ENCODE peak calls at places on chromosome 22, in ten cellular contexts. R is AG04450, Y is AG04449, S is BE2C, L is dorsolateral prefrontal cortex, J is lower lobe of right lung, Q is HCT116, D is heart left ventricle, B is nephron progenitor cell, U is endothelial cell of umbilical vein. F is an unnamed sample.

GRCh38 chr22:48678171-48679135 is 1149.2 kb downstream of the BRD1 start:
- DNase-seq in R (no peak), Y (no peak), S (no peak), L (no peak), J (no peak), Q (no peak), D (no peak), B (no peak), U (no peak), F (no peak)

GRCh38 chr22:49783926-49784629 is 43.6 kb downstream of the BRD1 start:
- DNase-seq in R (no peak), Y (no peak), S (no peak), L (peak; percentile 66), J (peak; percentile 32), Q (no peak), D (no peak), B (no peak), U (no peak), F (no peak)

GRCh38 chr22:47571616-47572015 is 809.2 kb downstream of the TBC1D22A start:
- DNase-seq in R (no peak), Y (no peak), S (no peak), L (no peak), J (no peak), Q (no peak), D (no peak), B (no peak), U (no peak), F (no peak)

GRCh38 chr22:30429887-30430286 is 4.3 kb downstream of the MTFP1 start:
- DNase-seq in R (no peak), Y (no peak), S (no peak), L (no peak), J (no peak), Q (no peak), D (no peak), B (no peak), U (no peak), F (no peak)

GRCh38 chr22:27881404-27881803 is 37.7 kb downstream of the PITPNB start:
- DNase-seq in R (peak; percentile 26), Y (no peak), S (no peak), L (peak; percentile 11), J (no peak), Q (no peak), D (no peak), B (no peak), U (peak; percentile 34), F (no peak)

GRCh38 chr22:27867114-27867957 is 51.7 kb downstream of the PITPNB start:
- DNase-seq in R (no peak), Y (no peak), S (no peak), L (no peak), J (no peak), Q (no peak), D (no peak), B (no peak), U (peak; percentile 46), F (no peak)

GRCh38 chr22:30301995-30302809 is 12.9 kb upstream of the CASTOR1 start:
- DNase-seq in R (no peak), Y (no peak), S (no peak), L (no peak), J (peak; percentile 79), Q (no peak), D (peak; percentile 64), B (no peak), U (no peak), F (peak; percentile 82)

GRCh38 chr22:46202897-46203589 is 47.0 kb downstream of the CDPF1 start:
- DNase-seq in R (no peak), Y (no peak), S (no peak), L (no peak), J (no peak), Q (no peak), D (no peak), B (no peak), U (no peak), F (no peak)

GRCh38 chr22:19765477-19766234 is 5.1 kb downstream of the TBX1 start:
- DNase-seq in R (no peak), Y (no peak), S (no peak), L (no peak), J (no peak), Q (no peak), D (peak; percentile 47), B (no peak), U (no peak), F (no peak)

GRCh38 chr22:19767427-19768380 is 7.1 kb downstream of the TBX1 start:
- DNase-seq in R (no peak), Y (no peak), S (no peak), L (no peak), J (no peak), Q (peak; percentile 26), D (peak; percentile 65), B (no peak), U (no peak), F (no peak)

GRCh38 chr22:19764636-19765476 is 4.3 kb downstream of the TBX1 start:
- DNase-seq in R (no peak), Y (no peak), S (no peak), L (no peak), J (no peak), Q (no peak), D (no peak), B (no peak), U (no peak), F (no peak)

GRCh38 chr22:19766235-19766505 is 5.6 kb downstream of the TBX1 start:
- DNase-seq in R (no peak), Y (no peak), S (no peak), L (no peak), J (no peak), Q (no peak), D (no peak), B (peak; percentile 49), U (no peak), F (no peak)

DNA sequence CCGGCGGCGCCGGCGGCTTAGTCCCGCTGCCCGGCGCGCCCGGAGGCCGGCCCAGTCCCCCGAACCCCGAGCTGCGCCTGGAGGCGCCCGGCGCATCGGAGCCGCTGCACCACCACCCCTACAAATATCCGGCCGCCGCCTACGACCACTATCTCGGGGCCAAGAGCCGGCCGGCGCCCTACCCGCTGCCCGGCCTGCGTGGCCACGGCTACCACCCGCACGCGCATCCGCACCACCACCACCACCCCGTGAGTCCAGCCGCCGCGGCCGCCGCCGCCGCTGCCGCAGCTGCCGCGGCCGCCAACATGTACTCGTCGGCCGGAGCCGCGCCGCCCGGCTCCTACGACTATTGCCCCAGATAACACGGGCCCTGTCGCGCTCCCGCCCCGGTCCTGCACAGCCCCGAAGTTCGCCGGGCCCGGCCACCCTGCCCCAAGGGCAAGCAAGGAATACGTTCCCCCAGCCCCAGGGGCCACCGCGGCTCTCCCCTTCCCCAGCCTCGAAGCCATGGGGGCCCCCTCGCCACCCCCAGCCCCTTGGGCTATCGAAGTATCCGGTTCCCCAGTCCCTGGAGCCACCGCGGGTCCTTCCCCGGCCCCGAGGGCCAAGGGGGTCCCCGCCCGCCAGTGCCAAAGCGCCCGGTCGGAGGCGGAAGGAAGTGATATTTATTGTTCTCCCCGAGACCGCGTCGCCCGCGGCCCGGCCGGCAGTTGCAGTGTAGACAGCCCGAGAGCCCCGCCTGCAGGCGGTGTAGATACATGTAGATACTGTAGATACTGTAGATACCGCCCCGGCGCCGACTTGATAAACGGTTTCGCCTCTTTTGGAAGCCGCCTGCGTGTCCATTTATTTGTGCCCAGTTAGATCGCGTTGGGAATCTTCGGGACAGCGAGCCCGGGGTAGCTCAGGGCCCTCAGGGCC is 6.2 kb downstream of the TBX1 start:
- DNase-seq in R (no peak), Y (no peak), S (no peak), L (no peak), J (peak; percentile 81), Q (peak; percentile 50), D (peak; percentile 70), B (peak; percentile 44), U (no peak), F (no peak)
- TF ChIP-seq CTCF in R (peak; percentile 24), Y (no peak), S (no peak), L (no peak), J (peak; percentile 25), Q (peak; percentile 70), D (no peak), B (no peak), U (peak; percentile 33), F (no peak)

DNA sequence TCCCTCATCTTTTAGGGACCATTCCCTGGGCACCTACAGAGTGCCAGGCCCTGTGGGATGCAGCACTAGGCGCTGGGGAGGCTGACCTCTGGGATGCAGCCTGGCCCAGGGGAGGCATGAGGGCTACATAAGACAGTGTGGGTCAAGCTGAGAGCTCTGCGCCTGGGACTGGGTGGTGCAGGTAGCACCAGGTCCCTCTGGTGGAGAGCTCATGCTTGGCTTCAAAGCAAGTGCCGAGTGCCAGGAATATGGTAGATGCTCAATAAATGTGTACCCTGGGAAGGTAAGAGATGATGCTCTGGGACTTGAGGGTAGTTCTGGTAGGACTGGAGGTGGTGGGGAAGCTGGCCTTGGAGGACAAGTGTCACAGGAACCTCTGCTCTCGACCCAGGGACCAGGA is 2.0 kb upstream of the MPPED1 start:
- DNase-seq in R (no peak), Y (no peak), S (no peak), L (no peak), J (peak; percentile 40), Q (no peak), D (no peak), B (no peak), U (no peak), F (no peak)
- TF ChIP-seq CTCF in R (no peak), Y (no peak), S (no peak), L (no peak), J (no peak), Q (no peak), D (no peak), B (no peak), U (no peak), F (no peak)

GRCh38 chr22:31630331-31631329 is 31.4 kb downstream of the PISD start:
- DNase-seq in R (no peak), Y (no peak), S (peak; percentile 95), L (peak; percentile 75), J (peak; percentile 93), Q (no peak), D (peak; percentile 87), B (peak; percentile 88), U (peak; percentile 89), F (peak; percentile 85)

GRCh38 chr22:31629741-31630184 is 32.3 kb downstream of the PISD start:
- DNase-seq in R (no peak), Y (no peak), S (no peak), L (no peak), J (no peak), Q (no peak), D (no peak), B (no peak), U (no peak), F (no peak)

GRCh38 chr22:31628362-31628761 is 33.7 kb downstream of the PISD start:
- DNase-seq in R (no peak), Y (no peak), S (no peak), L (no peak), J (peak; percentile 4), Q (no peak), D (no peak), B (no peak), U (no peak), F (no peak)

GRCh38 chr22:31627223-31627731 is 34.7 kb downstream of the PISD start:
- DNase-seq in R (no peak), Y (no peak), S (peak; percentile 91), L (no peak), J (no peak), Q (no peak), D (no peak), B (no peak), U (peak; percentile 17), F (no peak)

DNA sequence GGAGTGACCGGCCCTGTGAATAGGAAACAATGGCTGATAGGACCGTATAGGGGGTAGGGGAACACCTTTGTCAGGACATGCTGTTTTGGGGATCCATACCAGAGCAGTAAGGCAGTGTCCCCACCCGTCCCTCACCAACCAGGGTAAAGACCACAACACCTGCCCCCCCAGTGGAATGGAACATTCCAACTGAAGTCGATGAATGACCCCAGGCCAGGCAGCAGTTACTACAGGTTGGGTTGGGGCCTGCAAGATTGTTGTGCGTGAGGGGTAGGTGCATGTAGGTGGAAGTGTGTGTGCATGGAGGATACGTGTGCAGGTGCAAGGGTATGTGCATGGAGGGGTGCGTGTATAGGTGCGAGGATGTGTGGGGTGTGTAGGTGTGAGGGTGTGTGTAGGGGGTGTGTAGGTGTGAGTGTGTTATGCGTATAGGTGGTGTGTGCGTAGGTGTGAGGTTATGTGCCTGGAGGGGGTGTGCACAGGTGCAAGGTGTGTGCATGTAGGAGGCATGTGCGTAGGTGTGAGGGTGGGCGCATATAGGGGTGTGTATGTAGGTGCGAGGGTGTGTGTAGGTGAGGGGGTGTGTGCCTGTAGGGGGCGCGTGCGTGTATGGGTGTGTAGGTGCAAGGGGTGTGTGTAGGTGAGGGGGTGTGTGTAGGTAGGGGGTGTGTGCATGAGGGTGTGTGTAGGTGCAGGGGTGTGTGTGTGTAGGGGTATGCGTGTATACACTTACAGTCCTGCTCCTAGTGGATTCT is 32.9 kb downstream of the PISD start:
- DNase-seq in R (no peak), Y (no peak), S (no peak), L (no peak), J (peak; percentile 20), Q (no peak), D (no peak), B (no peak), U (no peak), F (no peak)
- TF ChIP-seq CTCF in R (no peak), Y (no peak), S (peak; percentile 5), L (no peak), J (no peak), Q (peak; percentile 20), D (no peak), B (no peak), U (no peak), F (no peak)

DNA sequence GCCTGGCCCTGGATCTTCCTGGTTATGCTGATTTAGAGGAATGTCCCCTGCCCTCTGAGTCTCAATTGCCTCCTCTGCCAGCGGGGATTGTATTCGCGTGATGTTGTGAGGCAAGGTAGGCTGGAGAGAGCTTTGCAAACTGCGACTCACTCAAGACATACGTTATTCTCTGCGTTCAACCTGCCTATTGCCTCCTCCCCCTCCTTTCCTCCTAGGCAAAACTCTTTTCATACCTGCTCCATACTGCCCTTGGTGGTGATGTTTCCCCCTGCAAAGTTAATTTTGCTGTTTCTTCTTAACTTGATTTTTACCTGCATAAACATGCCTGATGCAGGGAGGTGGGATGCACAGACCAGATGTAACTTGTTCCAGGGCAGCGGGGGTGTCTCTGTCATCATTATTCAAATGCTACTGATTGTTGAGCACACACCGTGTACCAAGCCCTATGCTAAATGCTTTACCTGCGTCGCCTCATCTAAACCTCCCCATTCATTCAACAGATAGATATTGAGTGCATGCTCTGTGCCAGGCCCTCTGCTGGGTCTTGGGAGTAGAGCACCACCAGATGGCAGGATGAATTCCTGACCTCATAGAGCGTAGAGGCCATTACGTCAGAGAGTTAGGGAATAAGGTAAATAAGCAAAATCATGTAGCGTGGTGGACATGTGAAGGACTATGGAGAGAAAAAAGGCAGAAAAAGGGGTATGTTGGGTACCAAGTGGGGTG is 29.0 kb downstream of the SGSM1 start:
- DNase-seq in R (no peak), Y (no peak), S (peak; percentile 51), L (peak; percentile 22), J (no peak), Q (peak; percentile 37), D (no peak), B (no peak), U (peak; percentile 26), F (no peak)
- TF ChIP-seq CTCF in R (peak; percentile 20), Y (no peak), S (peak; percentile 75), L (peak; percentile 25), J (no peak), Q (peak; percentile 64), D (peak; percentile 23), B (no peak), U (peak; percentile 33), F (no peak)